ENCODE peak calls at places on chromosome 14, in five cellular contexts. G is HepG2, R is IMR-90, Y is PC-9, I is MM.1S. N is an unnamed sample.

GRCh38 chr14:72523397-72524157 is 370.3 kb downstream of the DPF3 start:
- DNase-seq in G (no peak), Y (no peak), R (peak; percentile 19), I (no peak), N (no peak)

GRCh38 chr14:26415618-26416123 is 182.2 kb downstream of the NOVA1 start:
- DNase-seq in R (no peak), G (no peak), I (no peak), Y (no peak), N (no peak)

GRCh38 chr14:93132472-93133065 is 16.8 kb upstream of the ITPK1 start:
- DNase-seq in R (peak; percentile 22), G (peak; percentile 70), Y (no peak), I (peak; percentile 8), N (peak; percentile 76)

GRCh38 chr14:91860238-91860637 is 7.1 kb downstream of the TC2N start:
- DNase-seq in I (no peak), G (no peak), R (no peak), Y (no peak), N (no peak)

GRCh38 chr14:102498005-102498677 is 11.4 kb downstream of the ANKRD9 start:
- DNase-seq in Y (no peak), R (no peak), I (no peak), G (no peak), N (peak; percentile 60)

GRCh38 chr14:72075649-72076334 is 143.6 kb downstream of the RGS6 start:
- DNase-seq in Y (no peak), I (no peak), G (peak; percentile 15), R (no peak), N (no peak)

GRCh38 chr14:27411021-27411420 is 813.2 kb upstream of the NOVA1 start:
- DNase-seq in Y (no peak), R (no peak), G (no peak), I (no peak), N (no peak)

GRCh38 chr14:61101803-61102548 is 120.9 kb downstream of the SLC38A6 start:
- DNase-seq in G (no peak), I (no peak), Y (peak; percentile 27), R (peak; percentile 65), N (peak; percentile 83)

GRCh38 chr14:92728781-92729364 is 19.6 kb downstream of the LGMN start:
- DNase-seq in I (no peak), Y (peak; percentile 48), G (no peak), R (peak; percentile 31), N (no peak)

GRCh38 chr14:57391609-57392195 is 1.3 kb downstream of the NAA30 start:
- DNase-seq in G (no peak), R (peak; percentile 8), Y (peak; percentile 4), I (no peak), N (no peak)

GRCh38 chr14:61178226-61179060 is 102.7 kb downstream of the TMEM30B start:
- DNase-seq in I (peak; percentile 35), Y (peak; percentile 80), G (peak; percentile 85), R (peak; percentile 99), N (no peak)

GRCh38 chr14:78484002-78484401 is 313.8 kb downstream of the NRXN3 start:
- DNase-seq in G (no peak), R (no peak), Y (no peak), I (no peak), N (no peak)

GRCh38 chr14:71619472-71619871 is 312.8 kb upstream of the RGS6 start:
- DNase-seq in R (no peak), I (no peak), Y (no peak), G (no peak), N (peak; percentile 35)

GRCh38 chr14:75283884-75284563 is 5.4 kb downstream of the FOS start:
- DNase-seq in R (peak; percentile 51), I (no peak), G (peak; percentile 44), Y (peak; percentile 49), N (no peak)

GRCh38 chr14:24273422-24273998 is 2.1 kb upstream of the RABGGTA start:
- DNase-seq in Y (no peak), G (peak; percentile 60), R (no peak), I (no peak), N (peak; percentile 73)

GRCh38 chr14:53180272-53181221 is 27.4 kb upstream of the DDHD1 start:
- DNase-seq in G (peak; percentile 15), R (peak; percentile 32), Y (no peak), I (no peak), N (peak; percentile 47)

GRCh38 chr14:30874120-30874998 is at the start of gene COCH:
- DNase-seq in I (peak; percentile 26), Y (peak; percentile 26), G (peak; percentile 71), R (no peak), N (peak; percentile 86)

GRCh38 chr14:31206536-31207286 is 882 bp downstream of the HECTD1 start:
- DNase-seq in G (peak; percentile 50), R (no peak), I (peak; percentile 64), Y (peak; percentile 20), N (peak; percentile 83)

GRCh38 chr14:78836777-78837176 is 666.6 kb downstream of the NRXN3 start:
- DNase-seq in R (peak; percentile 52), I (peak; percentile 67), G (peak; percentile 37), Y (peak; percentile 32), N (peak; percentile 91)

GRCh38 chr14:101657372-101657771 is 96.1 kb downstream of the DIO3 start:
- DNase-seq in G (no peak), R (no peak), Y (no peak), I (no peak), N (no peak)

GRCh38 chr14:30143617-30144016 is 216.0 kb upstream of the PRKD1 start:
- DNase-seq in R (peak; percentile 62), I (no peak), G (no peak), Y (no peak), N (no peak)

GRCh38 chr14:56172571-56172971 is 54.4 kb downstream of the PELI2 start:
- DNase-seq in R (peak; percentile 92), Y (no peak), I (no peak), G (no peak), N (no peak)
- H2AFZ ChIP-seq in R (no peak overlapping the region), Y (no peak overlapping the region), I (no peak overlapping the region), G (no peak overlapping the region), N (no peak overlapping the region)

GRCh38 chr14:69183735-69184134 is 7.6 kb upstream of the EXD2 start:
- DNase-seq in G (peak; percentile 15), Y (no peak), I (no peak), R (peak; percentile 28), N (no peak)

DNA sequence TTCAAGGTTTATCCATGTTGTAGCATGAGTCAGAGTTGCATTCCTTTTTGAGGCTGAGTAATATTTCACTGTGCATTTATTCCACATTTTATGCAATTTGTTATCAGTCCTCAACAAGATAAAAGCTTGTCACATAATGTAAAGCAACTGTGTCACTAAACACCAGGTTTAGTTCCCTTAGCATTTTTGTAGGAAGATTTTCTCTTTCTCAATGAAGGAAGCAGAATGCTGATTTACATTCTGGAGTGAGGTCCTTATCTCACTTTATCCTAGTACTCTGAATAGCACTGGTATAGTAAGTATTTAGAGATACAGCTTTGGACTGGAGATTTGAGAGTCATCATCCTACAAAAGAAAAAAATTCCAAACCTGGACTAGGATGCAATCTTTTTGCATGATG is 9.8 kb upstream of the EXD2 start:
- DNase-seq in I (no peak), Y (no peak), G (no peak), R (peak; percentile 8), N (no peak)
- H2AFZ ChIP-seq in I (no peak overlapping the region), Y (no peak overlapping the region), G (no peak overlapping the region), R (no peak overlapping the region), N (no peak overlapping the region)

GRCh38 chr14:51285102-51285501 is 45.1 kb downstream of the TMX1 start:
- DNase-seq in G (no peak), Y (no peak), R (no peak), I (no peak), N (peak; percentile 75)

GRCh38 chr14:51290132-51290531 is 50.1 kb downstream of the TMX1 start:
- DNase-seq in I (no peak), Y (no peak), R (no peak), G (no peak), N (no peak)

GRCh38 chr14:51291016-51291415 is 51.0 kb downstream of the TMX1 start:
- DNase-seq in I (no peak), G (no peak), R (no peak), Y (no peak), N (no peak)

GRCh38 chr14:51293149-51293925 is 53.3 kb downstream of the TMX1 start:
- DNase-seq in I (no peak), G (no peak), Y (no peak), R (peak; percentile 75), N (no peak)

DNA sequence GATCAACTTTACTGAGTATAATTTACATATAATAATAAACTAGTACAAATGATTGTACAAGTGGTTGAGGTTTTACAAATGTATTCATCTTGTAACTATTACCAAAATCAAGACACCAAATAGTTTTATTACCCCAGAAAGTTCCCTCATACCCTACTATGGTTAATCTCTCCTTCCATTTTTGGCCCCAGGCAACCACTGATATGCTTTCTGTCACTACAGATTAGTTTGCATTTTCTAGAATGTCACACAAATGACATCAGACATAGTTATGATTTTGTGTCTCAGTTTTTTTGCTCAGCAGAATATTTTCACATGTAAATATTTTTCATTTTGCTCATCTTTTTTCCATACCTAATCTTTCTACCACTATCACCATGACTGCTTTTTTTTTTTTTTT is 49.1 kb downstream of the TMX1 start:
- DNase-seq in G (no peak), Y (no peak), R (no peak), I (no peak), N (no peak)
- H2AFZ ChIP-seq in G (no peak overlapping the region), Y (no peak overlapping the region), R (no peak overlapping the region), I (no peak overlapping the region), N (no peak overlapping the region)

GRCh38 chr14:23113346-23114119 is 5.5 kb downstream of the CEBPE start:
- DNase-seq in G (no peak), Y (no peak), R (peak; percentile 45), I (no peak), N (no peak)
- H2AFZ ChIP-seq in G (peak overlapping the region; percentile 59), Y (no peak overlapping the region), R (peak overlapping the region; percentile 80), I (no peak overlapping the region), N (no peak overlapping the region)

GRCh38 chr14:20661197-20661596 is 19.7 kb upstream of the OR6S1 start:
- DNase-seq in G (no peak), R (no peak), Y (no peak), I (no peak), N (no peak)

GRCh38 chr14:20659813-20660395 is 18.4 kb upstream of the OR6S1 start:
- DNase-seq in I (no peak), G (no peak), Y (no peak), R (no peak), N (no peak)

GRCh38 chr14:20658246-20658645 is 16.8 kb upstream of the OR6S1 start:
- DNase-seq in R (no peak), Y (no peak), G (no peak), I (no peak), N (no peak)

GRCh38 chr14:20667957-20668356 is 16.4 kb upstream of the RNASE4 start:
- DNase-seq in Y (no peak), R (no peak), G (no peak), I (peak; percentile 28), N (no peak)

DNA sequence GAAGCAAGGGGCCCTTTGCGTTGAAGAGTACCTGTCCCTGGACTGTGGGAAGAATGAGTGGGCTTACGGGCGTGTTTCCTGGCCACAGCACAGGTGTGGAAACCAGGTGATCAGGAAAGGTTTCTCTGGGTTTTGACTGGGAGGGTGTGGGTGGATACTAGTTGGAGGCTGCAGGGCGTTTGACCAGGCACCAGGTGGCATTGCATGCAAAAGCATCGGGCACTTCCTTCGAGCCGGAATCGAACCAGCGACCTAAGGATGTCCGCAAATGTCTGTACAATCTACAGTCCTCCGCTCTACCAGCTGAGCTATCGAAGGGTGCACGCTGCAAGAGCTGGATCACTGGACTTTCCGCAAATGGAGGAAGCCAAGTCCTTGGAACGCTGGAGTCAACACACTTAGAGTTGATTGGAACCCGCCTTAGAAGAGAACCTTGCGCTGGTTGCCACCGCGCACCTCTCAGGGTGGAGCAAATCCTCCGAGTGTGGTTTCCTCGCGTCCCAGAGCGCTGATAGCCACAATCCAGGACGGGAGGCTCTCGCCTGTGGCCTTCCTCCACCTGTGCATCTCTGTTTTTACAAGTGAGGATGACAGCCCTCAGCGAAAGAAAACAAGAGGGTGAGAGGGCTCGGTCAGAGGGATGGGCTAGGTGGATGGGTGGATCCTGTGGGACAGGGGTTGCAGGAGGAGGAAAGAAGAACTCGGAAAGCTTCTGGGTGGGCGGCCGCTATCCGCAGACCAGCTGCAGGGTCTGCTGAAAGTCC is 21.2 kb upstream of the RNASE4 start:
- DNase-seq in R (peak; percentile 55), G (peak; percentile 76), Y (peak; percentile 55), I (peak; percentile 80), N (peak; percentile 87)
- H2AFZ ChIP-seq in R (peak overlapping the region; percentile 72), G (no peak overlapping the region), Y (peak overlapping the region; percentile 64), I (peak overlapping the region; percentile 88), N (no peak overlapping the region)

N was measured in Karpas-422.